ENCODE peak calls at places on chromosomes 6 and 20, in eight cellular contexts. J is tibial nerve, I is stomach, D is transverse colon, A is H1, X is GM12878, E is A549, L is upper lobe of left lung. R is an unnamed sample.

GRCh38 chr6:76852776-76853175 is 610.5 kb downstream of the HTR1B start:
- DNase-seq in J (no peak), I (no peak), D (no peak), A (no peak), X (no peak), E (no peak), L (no peak), R (no peak)

GRCh38 chr6:103344554-103345163 is 1515.1 kb downstream of the HACE1 start:
- DNase-seq in J (no peak), I (no peak), D (no peak), A (no peak), X (no peak), E (no peak), L (no peak), R (no peak)

GRCh38 chr20:34604980-34605788 is 46.7 kb downstream of the MAP1LC3A start:
- DNase-seq in J (no peak), I (no peak), D (no peak), A (no peak), X (no peak), E (no peak), L (no peak), R (no peak)

GRCh38 chr20:25865715-25866656 is 169.3 kb upstream of the ZNF337 start:
- DNase-seq in J (no peak), I (peak; percentile 78), D (peak; percentile 71), A (no peak), X (no peak), E (peak; percentile 82), L (peak; percentile 62), R (no peak)

GRCh38 chr6:2756687-2757224 is 6.0 kb upstream of the MYLK4 start:
- DNase-seq in J (no peak), I (no peak), D (no peak), A (no peak), X (no peak), E (no peak), L (no peak), R (no peak)

GRCh38 chr20:63349516-63349895 is 11.6 kb downstream of the CHRNA4 start:
- DNase-seq in J (no peak), I (no peak), D (no peak), A (no peak), X (no peak), E (no peak), L (no peak), R (no peak)

GRCh38 chr20:36493801-36494114 is 47.6 kb upstream of the MYL9 start:
- DNase-seq in J (peak; percentile 70), I (peak; percentile 41), D (peak; percentile 42), A (no peak), X (no peak), E (no peak), L (no peak), R (peak; percentile 87)

GRCh38 chr20:25057234-25058050 is 497 bp downstream of the ACSS1 start:
- DNase-seq in J (no peak), I (peak; percentile 86), D (peak; percentile 85), A (no peak), X (no peak), E (peak; percentile 64), L (peak; percentile 82), R (peak; percentile 78)

GRCh38 chr6:93418448-93419303 is 683 bp downstream of the EPHA7 start:
- DNase-seq in J (no peak), I (no peak), D (peak; percentile 18), A (no peak), X (no peak), E (peak; percentile 4), L (no peak), R (no peak)

GRCh38 chr6:155107432-155108069 is 112.4 kb downstream of the TIAM2 start:
- DNase-seq in J (no peak), I (no peak), D (no peak), A (no peak), X (no peak), E (no peak), L (no peak), R (no peak)
- H3K4me3 ChIP-seq in J (no peak overlapping the region), I (no peak overlapping the region), D (no peak overlapping the region), A (no peak overlapping the region), X (no peak overlapping the region), E (no peak overlapping the region), L (no peak overlapping the region), R (no peak overlapping the region)

GRCh38 chr6:137722749-137723272 is 144.2 kb upstream of the TNFAIP3 start:
- DNase-seq in J (no peak), I (no peak), D (no peak), A (no peak), X (no peak), E (no peak), L (no peak), R (no peak)
- TF ChIP-seq EP300 in J (no peak), I (no peak), D (no peak), A (no peak), X (no peak), E (no peak), L (no peak), R (no peak)

DNA sequence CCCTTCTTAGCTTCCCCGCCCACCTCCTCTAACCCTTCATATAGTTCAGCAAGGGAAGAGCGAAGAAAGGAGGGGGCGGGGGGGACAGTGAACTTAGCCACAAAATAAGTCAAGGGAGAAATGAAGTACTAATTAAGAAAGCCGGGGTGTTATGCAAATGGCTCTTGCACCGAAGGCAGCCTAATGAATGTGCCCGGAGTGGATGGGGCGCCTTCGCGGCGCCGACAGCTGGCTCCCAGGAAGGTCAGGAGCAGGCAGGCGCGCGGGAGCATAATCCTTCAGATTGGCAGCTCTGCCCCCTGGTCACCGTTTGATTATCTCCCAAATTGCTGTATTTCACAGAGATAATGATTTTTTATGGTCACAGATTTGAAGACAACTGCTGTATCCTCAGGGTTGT is 395.1 kb downstream of the TFAP2B start:
- DNase-seq in J (no peak), I (no peak), D (no peak), A (peak; percentile 7), X (no peak), E (no peak), L (no peak), R (no peak)
- H3K4me3 ChIP-seq in J (no peak overlapping the region), I (peak overlapping the region; percentile 6), D (no peak overlapping the region), A (no peak overlapping the region), X (no peak overlapping the region), E (no peak overlapping the region), L (no peak overlapping the region), R (peak overlapping the region; percentile 27)

GRCh38 chr6:6714498-6715360 is 126.2 kb downstream of the LY86 start:
- DNase-seq in J (no peak), I (no peak), D (no peak), A (no peak), X (no peak), E (no peak), L (no peak), R (no peak)
- TF ChIP-seq EP300 in J (no peak), I (no peak), D (no peak), A (no peak), X (no peak), E (no peak), L (no peak), R (no peak)

DNA sequence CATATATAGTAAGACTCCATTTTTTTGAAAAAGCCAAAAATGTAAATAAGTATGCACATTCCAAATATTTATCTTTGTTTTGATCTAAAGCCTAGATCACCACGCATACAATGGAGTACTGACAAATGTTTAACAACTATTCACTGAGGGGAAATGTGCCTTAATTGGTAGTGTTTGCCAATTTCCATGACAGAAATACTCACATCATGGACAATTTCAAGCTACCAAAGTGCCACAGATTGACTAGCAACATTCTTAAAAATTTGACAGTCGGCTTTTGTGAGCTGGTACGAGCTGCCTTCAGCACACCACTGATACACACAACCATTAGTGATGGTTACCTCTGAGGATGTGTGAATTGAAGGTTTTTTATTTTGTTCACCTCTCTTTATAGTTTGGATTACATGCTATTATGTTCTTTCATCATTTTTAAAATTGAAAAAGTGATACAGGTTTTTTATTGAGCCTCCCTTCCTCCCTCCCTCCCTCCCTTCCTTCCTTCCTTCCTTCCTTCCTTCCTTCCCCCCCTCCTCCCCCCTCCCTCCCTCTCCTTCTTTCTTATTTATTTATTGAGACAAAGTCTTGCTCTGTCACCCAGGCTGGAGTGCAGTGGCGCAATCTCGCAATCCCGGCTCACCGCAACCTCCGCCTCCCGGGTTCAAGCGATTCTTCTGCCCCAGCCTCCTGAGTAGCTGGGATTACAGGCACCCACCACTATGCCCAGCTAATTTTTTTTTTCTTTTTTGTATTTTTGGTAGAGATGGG is 19.2 kb downstream of the SMPDL3A start:
- DNase-seq in J (no peak), I (no peak), D (no peak), A (no peak), X (no peak), E (no peak), L (no peak), R (no peak)
- H3K4me3 ChIP-seq in J (no peak overlapping the region), I (no peak overlapping the region), D (no peak overlapping the region), A (no peak overlapping the region), X (no peak overlapping the region), E (no peak overlapping the region), L (no peak overlapping the region), R (no peak overlapping the region)

DNA sequence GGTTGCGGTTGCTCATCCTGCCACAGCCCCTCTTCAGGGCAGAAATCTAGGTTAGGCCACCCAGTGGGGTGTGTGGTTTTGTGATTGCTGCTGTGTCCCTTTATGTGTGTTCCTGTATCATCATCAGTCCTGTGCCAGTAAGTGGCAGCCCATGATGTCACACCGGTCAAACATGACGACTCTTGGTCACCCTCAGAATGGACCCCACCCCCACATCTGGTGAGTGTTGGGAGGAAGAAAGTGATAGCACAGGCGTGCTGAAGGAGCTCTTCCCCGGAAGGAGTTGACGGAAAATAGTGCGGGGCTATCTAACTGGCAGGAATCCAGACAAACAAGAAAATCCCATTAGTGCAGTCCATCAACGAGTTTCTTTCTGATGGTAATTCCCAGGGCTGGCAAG is 33.5 kb upstream of the IL17A start:
- DNase-seq in J (no peak), I (no peak), D (no peak), A (no peak), X (no peak), E (no peak), L (no peak), R (no peak)
- TF ChIP-seq EP300 in J (no peak), I (no peak), D (no peak), A (no peak), X (no peak), E (no peak), L (no peak), R (no peak)